ENCODE peak calls at places on chromosome 21, in five cellular contexts. E, B, R, H and T are unnamed samples.

GRCh38 chr21:37915516-37915915 is 741 bp downstream of the KCNJ6 start:
- DNase-seq in E (no peak), B (no peak), R (peak; percentile 72), H (no peak), T (no peak)

GRCh38 chr21:35062016-35062415 is 12.9 kb upstream of the RUNX1 start:
- DNase-seq in E (no peak), B (no peak), R (no peak), H (no peak), T (no peak)

GRCh38 chr21:38241029-38241740 is 15.6 kb upstream of the KCNJ15 start:
- DNase-seq in E (no peak), B (no peak), R (no peak), H (no peak), T (no peak)

GRCh38 chr21:45863267-45863666 is 118.3 kb upstream of the COL6A1 start:
- DNase-seq in E (no peak), B (no peak), R (no peak), H (no peak), T (no peak)

GRCh38 chr21:14046401-14046800 is 164.4 kb downstream of the LIPI start:
- DNase-seq in E (no peak), B (no peak), R (no peak), H (no peak), T (no peak)

GRCh38 chr21:45942011-45942546 is 39.5 kb upstream of the COL6A1 start:
- DNase-seq in E (no peak), B (no peak), R (no peak), H (no peak), T (no peak)

GRCh38 chr21:37155216-37155615 is 82.2 kb downstream of the TTC3 start:
- DNase-seq in E (no peak), B (no peak), R (no peak), H (no peak), T (peak; percentile 3)

GRCh38 chr21:41359289-41359688 is 2.5 kb upstream of the MX2 start:
- DNase-seq in E (no peak), B (no peak), R (no peak), H (no peak), T (no peak)

GRCh38 chr21:34945288-34945687 is 103.8 kb downstream of the RUNX1 start:
- DNase-seq in E (no peak), B (no peak), R (no peak), H (no peak), T (no peak)

GRCh38 chr21:45939521-45940045 is 42.0 kb upstream of the COL6A1 start:
- DNase-seq in E (no peak), B (no peak), R (peak; percentile 15), H (no peak), T (no peak)

GRCh38 chr21:40714516-40714915 is 132.4 kb downstream of the DSCAM start:
- DNase-seq in E (no peak), B (no peak), R (no peak), H (no peak), T (no peak)

GRCh38 chr21:44996983-44997936 is 57.4 kb downstream of the SLX9 start:
- DNase-seq in E (no peak), B (no peak), R (no peak), H (no peak), T (no peak)

GRCh38 chr21:38930838-38931237 is 125.1 kb downstream of the ETS2 start:
- DNase-seq in E (no peak), B (no peak), R (no peak), H (no peak), T (no peak)

GRCh38 chr21:21045538-21045937 is 47.3 kb downstream of the NCAM2 start:
- DNase-seq in E (no peak), B (no peak), R (no peak), H (no peak), T (no peak)

GRCh38 chr21:46454634-46455390 is 3.9 kb upstream of the DIP2A start:
- DNase-seq in E (no peak), B (no peak), R (no peak), H (no peak), T (no peak)

GRCh38 chr21:15732290-15732995 is 2.7 kb downstream of the USP25 start:
- DNase-seq in E (peak; percentile 57), B (no peak), R (no peak), H (no peak), T (peak; percentile 59)

GRCh38 chr21:34609244-34609950 is 5.5 kb downstream of the RCAN1 start:
- DNase-seq in E (no peak), B (no peak), R (no peak), H (no peak), T (no peak)

GRCh38 chr21:28144089-28144488 is 848.6 kb downstream of the LTN1 start:
- DNase-seq in E (no peak), B (no peak), R (no peak), H (no peak), T (no peak)

GRCh38 chr21:37530901-37531351 is 164.4 kb downstream of the DYRK1A start:
- DNase-seq in E (no peak), B (no peak), R (no peak), H (no peak), T (no peak)

GRCh38 chr21:45306832-45307571 is 19.3 kb upstream of the POFUT2 start:
- DNase-seq in E (no peak), B (no peak), R (no peak), H (no peak), T (no peak)

GRCh38 chr21:39111928-39112327 is 71.3 kb downstream of the PSMG1 start:
- DNase-seq in E (no peak), B (no peak), R (no peak), H (no peak), T (no peak)

GRCh38 chr21:45051580-45052434 is 22.6 kb upstream of the ADARB1 start:
- DNase-seq in E (no peak), B (no peak), R (no peak), H (no peak), T (no peak)

GRCh38 chr21:46661211-46661625 is 25.7 kb downstream of the PRMT2 start:
- DNase-seq in E (no peak), B (no peak), R (peak; percentile 89), H (peak; percentile 61), T (no peak)

GRCh38 chr21:37538971-37539590 is 172.5 kb downstream of the DYRK1A start:
- DNase-seq in E (no peak), B (no peak), R (no peak), H (no peak), T (no peak)

GRCh38 chr21:31098576-31099005 is 60.3 kb upstream of the KRTAP19-8 start:
- DNase-seq in E (no peak), B (peak; percentile 51), R (peak; percentile 75), H (peak; percentile 36), T (peak; percentile 52)

GRCh38 chr21:45281411-45282282 is 6.0 kb downstream of the POFUT2 start:
- DNase-seq in E (no peak), B (no peak), R (no peak), H (no peak), T (no peak)

GRCh38 chr21:31236528-31236927 is 107.5 kb downstream of the TIAM1 start:
- DNase-seq in E (no peak), B (no peak), R (no peak), H (no peak), T (peak; percentile 6)

GRCh38 chr21:34857122-34857713 is 188.4 kb downstream of the CLIC6 start:
- DNase-seq in E (no peak), B (no peak), R (no peak), H (no peak), T (no peak)

GRCh38 chr21:37220433-37220980 is 46.6 kb downstream of the VPS26C start:
- DNase-seq in E (no peak), B (no peak), R (peak; percentile 82), H (no peak), T (no peak)

GRCh38 chr21:36077758-36078157 is 7.9 kb downstream of the CBR1 start:
- DNase-seq in E (no peak), B (no peak), R (no peak), H (no peak), T (no peak)

GRCh38 chr21:36080386-36080785 is 10.6 kb downstream of the CBR1 start:
- DNase-seq in E (no peak), B (no peak), R (no peak), H (no peak), T (no peak)

GRCh38 chr21:36079671-36080070 is 9.8 kb downstream of the CBR1 start:
- DNase-seq in E (no peak), B (no peak), R (no peak), H (no peak), T (no peak)

GRCh38 chr21:36076878-36077658 is 7.2 kb downstream of the CBR1 start:
- DNase-seq in E (no peak), B (no peak), R (no peak), H (no peak), T (no peak)

GRCh38 chr21:36079010-36079649 is 9.3 kb downstream of the CBR1 start:
- DNase-seq in E (no peak), B (no peak), R (no peak), H (no peak), T (no peak)
- TF ChIP-seq JUND in E (no peak), B (no peak), R (no peak), H (no peak), T (no peak)

GRCh38 chr21:43194303-43195130 is 25.7 kb downstream of the CRYAA start:
- DNase-seq in E (no peak), B (no peak), R (no peak), H (no peak), T (no peak)
- TF ChIP-seq JUND in E (no peak), B (no peak), R (no peak), H (no peak), T (no peak)

GRCh38 chr21:29481641-29482040 is 182.9 kb downstream of the BACH1 start:
- DNase-seq in E (no peak), B (no peak), R (no peak), H (no peak), T (no peak)

GRCh38 chr21:29481081-29481480 is 182.4 kb downstream of the BACH1 start:
- DNase-seq in E (no peak), B (no peak), R (no peak), H (no peak), T (no peak)

GRCh38 chr21:29475329-29475728 is 176.6 kb downstream of the BACH1 start:
- DNase-seq in E (no peak), B (no peak), R (no peak), H (no peak), T (no peak)

GRCh38 chr21:29477347-29477746 is 178.6 kb downstream of the BACH1 start:
- DNase-seq in E (no peak), B (no peak), R (no peak), H (no peak), T (no peak)

GRCh38 chr21:29477941-29478340 is 179.2 kb downstream of the BACH1 start:
- DNase-seq in E (no peak), B (no peak), R (no peak), H (no peak), T (no peak)
- TF ChIP-seq JUND in E (no peak), B (no peak), R (no peak), H (no peak), T (no peak)

DNA sequence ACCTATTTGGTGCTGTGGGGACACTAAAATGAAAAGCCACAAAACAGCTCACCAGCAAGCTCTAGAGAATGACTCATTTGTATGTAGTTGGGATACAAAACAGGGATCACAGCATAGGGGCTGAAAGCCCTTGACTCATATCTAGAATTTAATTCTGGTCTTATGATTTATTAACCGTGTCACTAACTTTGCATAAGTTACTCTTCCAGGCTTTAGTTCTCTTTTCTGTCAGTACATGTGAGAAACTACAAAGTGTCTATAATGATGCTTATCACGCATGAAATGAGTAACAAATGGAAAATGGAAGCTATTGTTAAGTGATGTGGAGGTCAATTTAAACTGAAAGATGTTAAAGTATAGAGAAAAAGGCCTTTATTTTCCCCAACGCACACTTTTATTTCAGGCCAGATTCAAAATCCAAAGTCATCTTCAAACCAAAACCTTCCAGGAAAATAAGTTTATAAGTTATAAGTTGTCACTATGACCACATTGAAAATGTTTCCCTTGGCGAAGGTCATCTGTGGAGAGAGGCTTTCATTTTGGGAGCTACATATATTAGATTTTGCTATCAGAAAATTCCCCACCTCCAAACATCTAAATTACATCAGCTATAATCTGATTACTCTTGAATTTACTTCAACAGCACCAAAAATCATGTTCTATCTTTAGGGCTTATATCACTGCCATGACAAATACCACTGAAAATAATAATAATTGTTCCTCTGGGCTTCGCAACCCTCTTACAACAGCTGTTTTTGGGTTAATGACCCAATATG is 430.5 kb downstream of the MRPL39 start:
- DNase-seq in E (peak; percentile 87), B (no peak), R (peak; percentile 10), H (no peak), T (no peak)
- TF ChIP-seq JUND in E (peak; percentile 89), B (no peak), R (peak; percentile 78), H (no peak), T (no peak)